ENCODE peak calls at places on chromosomes 6 and 20, in four cellular contexts. One of them, this sample, is unnamed.

GRCh38 chr6:4041480-4041879 is 37.5 kb downstream of the FAM217A start:
- DNase-seq in GM12878: no peak
- DNase-seq in K562: no peak
- DNase-seq in HepG2: no peak
- DNase-seq in this sample: no peak

GRCh38 chr6:32840604-32841246 is 2.2 kb upstream of the TAP2 start:
- DNase-seq in HepG2: no peak
- DNase-seq in GM12878: no peak
- DNase-seq in K562: no peak
- DNase-seq in this sample: no peak

GRCh38 chr6:101163611-101164010 is 229.9 kb upstream of the GRIK2 start:
- DNase-seq in K562: no peak
- DNase-seq in GM12878: no peak
- DNase-seq in HepG2: no peak
- DNase-seq in this sample: no peak

GRCh38 chr6:75208564-75209431 is 2.9 kb upstream of the COL12A1 start:
- DNase-seq in GM12878: peak
- DNase-seq in HepG2: peak
- DNase-seq in K562: peak
- DNase-seq in this sample: peak

GRCh38 chr6:102732908-102733307 is 1339.4 kb downstream of the GRIK2 start:
- DNase-seq in HepG2: no peak
- DNase-seq in GM12878: no peak
- DNase-seq in K562: no peak
- DNase-seq in this sample: no peak

GRCh38 chr6:41697902-41698349 is 37.5 kb downstream of the TFEB start:
- DNase-seq in K562: no peak
- DNase-seq in HepG2: no peak
- DNase-seq in GM12878: no peak
- DNase-seq in this sample: no peak

GRCh38 chr6:37285861-37286311 is 27.9 kb upstream of the TMEM217 start:
- DNase-seq in K562: no peak
- DNase-seq in GM12878: no peak
- DNase-seq in HepG2: no peak
- DNase-seq in this sample: no peak

GRCh38 chr20:4117341-4117740 is 102.0 kb upstream of the RNF24 start:
- DNase-seq in K562: no peak
- DNase-seq in HepG2: no peak
- DNase-seq in GM12878: no peak
- DNase-seq in this sample: no peak

GRCh38 chr6:70616728-70617260 is 50.1 kb downstream of the SDHAF4 start:
- DNase-seq in HepG2: peak
- DNase-seq in GM12878: no peak
- DNase-seq in K562: no peak
- DNase-seq in this sample: no peak

GRCh38 chr6:36376183-36376582 is 11.3 kb downstream of the ETV7 start:
- DNase-seq in GM12878: no peak
- DNase-seq in K562: no peak
- DNase-seq in HepG2: no peak
- DNase-seq in this sample: no peak

GRCh38 chr20:17615645-17616479 is 46.0 kb downstream of the DSTN start:
- DNase-seq in GM12878: no peak
- DNase-seq in HepG2: no peak
- DNase-seq in K562: no peak
- DNase-seq in this sample: no peak

GRCh38 chr20:7346562-7346961 is 579.1 kb downstream of the BMP2 start:
- DNase-seq in K562: no peak
- DNase-seq in HepG2: no peak
- DNase-seq in GM12878: no peak
- DNase-seq in this sample: no peak

GRCh38 chr20:32130965-32131364 is 21.5 kb downstream of the TM9SF4 start:
- DNase-seq in HepG2: no peak
- DNase-seq in K562: no peak
- DNase-seq in GM12878: no peak
- DNase-seq in this sample: no peak

GRCh38 chr6:161761966-161762365 is 488.1 kb upstream of the AGPAT4 start:
- DNase-seq in GM12878: no peak
- DNase-seq in K562: no peak
- DNase-seq in HepG2: no peak
- DNase-seq in this sample: no peak

GRCh38 chr6:108944707-108945685 is 96.8 kb downstream of the ARMC2 start:
- DNase-seq in GM12878: no peak
- DNase-seq in K562: no peak
- DNase-seq in HepG2: no peak
- DNase-seq in this sample: no peak

GRCh38 chr6:24991748-24992467 is 56.1 kb upstream of the RIPOR2 start:
- DNase-seq in GM12878: peak
- DNase-seq in K562: peak
- DNase-seq in HepG2: peak
- DNase-seq in this sample: peak

GRCh38 chr6:26489926-26490575 is 10.1 kb upstream of the BTN1A1 start:
- DNase-seq in K562: no peak
- DNase-seq in HepG2: no peak
- DNase-seq in GM12878: no peak
- DNase-seq in this sample: no peak

GRCh38 chr6:158991017-158991723 is 8.8 kb downstream of the RSPH3 start:
- DNase-seq in K562: no peak
- DNase-seq in GM12878: no peak
- DNase-seq in HepG2: no peak
- DNase-seq in this sample: peak

GRCh38 chr6:27601668-27602254 is 128.9 kb upstream of the ZNF184 start:
- DNase-seq in K562: peak
- DNase-seq in GM12878: no peak
- DNase-seq in HepG2: no peak
- DNase-seq in this sample: peak

GRCh38 chr6:150740453-150740852 is 125.0 kb upstream of the MTHFD1L start:
- DNase-seq in K562: no peak
- DNase-seq in GM12878: no peak
- DNase-seq in HepG2: no peak
- DNase-seq in this sample: no peak

GRCh38 chr6:140590641-140591040 is 1216.2 kb upstream of the CITED2 start:
- DNase-seq in HepG2: no peak
- DNase-seq in K562: no peak
- DNase-seq in GM12878: no peak
- DNase-seq in this sample: no peak

GRCh38 chr20:46399401-46399800 is 7.0 kb downstream of the ELMO2 start:
- DNase-seq in K562: no peak
- DNase-seq in GM12878: no peak
- DNase-seq in HepG2: no peak
- DNase-seq in this sample: no peak

GRCh38 chr6:136526196-136526930 is 23.9 kb downstream of the MAP7 start:
- DNase-seq in GM12878: no peak
- DNase-seq in HepG2: peak
- DNase-seq in K562: no peak
- DNase-seq in this sample: peak

GRCh38 chr6:97427648-97428047 is 144.6 kb upstream of the MMS22L start:
- DNase-seq in GM12878: no peak
- DNase-seq in HepG2: no peak
- DNase-seq in K562: no peak
- DNase-seq in this sample: no peak

GRCh38 chr6:168413018-168413720 is 27.8 kb upstream of the SMOC2 start:
- DNase-seq in K562: peak
- DNase-seq in GM12878: no peak
- DNase-seq in HepG2: no peak
- DNase-seq in this sample: no peak

GRCh38 chr20:47188540-47188939 is 168.0 kb downstream of the ZMYND8 start:
- DNase-seq in GM12878: no peak
- DNase-seq in HepG2: no peak
- DNase-seq in K562: no peak
- DNase-seq in this sample: no peak

GRCh38 chr6:89430563-89430962 is 2.4 kb upstream of the ANKRD6 start:
- DNase-seq in K562: no peak
- DNase-seq in HepG2: no peak
- DNase-seq in GM12878: no peak
- DNase-seq in this sample: no peak

GRCh38 chr6:160454303-160454702 is 106.1 kb downstream of the SLC22A3 start:
- DNase-seq in HepG2: peak
- DNase-seq in GM12878: no peak
- DNase-seq in K562: no peak
- DNase-seq in this sample: no peak

GRCh38 chr20:24936526-24937407 is 12.3 kb upstream of the CST7 start:
- DNase-seq in K562: no peak
- DNase-seq in HepG2: no peak
- DNase-seq in GM12878: no peak
- DNase-seq in this sample: no peak

GRCh38 chr6:155628315-155628714 is 172.7 kb upstream of the NOX3 start:
- DNase-seq in GM12878: peak
- DNase-seq in K562: no peak
- DNase-seq in HepG2: no peak
- DNase-seq in this sample: no peak

GRCh38 chr20:41738584-41739193 is 120.5 kb upstream of the CHD6 start:
- DNase-seq in K562: peak
- DNase-seq in HepG2: peak
- DNase-seq in GM12878: no peak
- DNase-seq in this sample: peak
- TF ChIP-seq CBFB in K562: no peak
- TF ChIP-seq CBFB in HepG2: no peak
- TF ChIP-seq CBFB in GM12878: no peak
- TF ChIP-seq CBFB in this sample: no peak

GRCh38 chr6:82145926-82146452 is 101.6 kb downstream of the IBTK start:
- DNase-seq in GM12878: no peak
- DNase-seq in K562: no peak
- DNase-seq in HepG2: no peak
- DNase-seq in this sample: no peak

GRCh38 chr6:82143041-82143481 is 104.5 kb downstream of the IBTK start:
- DNase-seq in GM12878: no peak
- DNase-seq in HepG2: no peak
- DNase-seq in K562: no peak
- DNase-seq in this sample: no peak

GRCh38 chr6:82144852-82145332 is 102.7 kb downstream of the IBTK start:
- DNase-seq in GM12878: no peak
- DNase-seq in HepG2: peak
- DNase-seq in K562: no peak
- DNase-seq in this sample: no peak

GRCh38 chr6:82142524-82142923 is 105.0 kb downstream of the IBTK start:
- DNase-seq in K562: no peak
- DNase-seq in HepG2: no peak
- DNase-seq in GM12878: no peak
- DNase-seq in this sample: no peak

GRCh38 chr6:82144007-82144851 is 103.3 kb downstream of the IBTK start:
- DNase-seq in GM12878: peak
- DNase-seq in HepG2: peak
- DNase-seq in K562: no peak
- DNase-seq in this sample: no peak
- TF ChIP-seq CBFB in GM12878: no peak
- TF ChIP-seq CBFB in HepG2: no peak
- TF ChIP-seq CBFB in K562: no peak
- TF ChIP-seq CBFB in this sample: no peak

GRCh38 chr6:83464741-83465140 is 33.9 kb upstream of the ME1 start:
- DNase-seq in K562: no peak
- DNase-seq in GM12878: no peak
- DNase-seq in HepG2: peak
- DNase-seq in this sample: no peak

GRCh38 chr6:83462524-83462923 is 31.7 kb upstream of the ME1 start:
- DNase-seq in K562: no peak
- DNase-seq in HepG2: peak
- DNase-seq in GM12878: no peak
- DNase-seq in this sample: no peak

GRCh38 chr6:83461438-83461837 is 30.6 kb upstream of the ME1 start:
- DNase-seq in GM12878: no peak
- DNase-seq in K562: no peak
- DNase-seq in HepG2: peak
- DNase-seq in this sample: no peak

GRCh38 chr6:83466328-83466727 is 35.5 kb upstream of the ME1 start:
- DNase-seq in GM12878: no peak
- DNase-seq in HepG2: no peak
- DNase-seq in K562: no peak
- DNase-seq in this sample: no peak

DNA sequence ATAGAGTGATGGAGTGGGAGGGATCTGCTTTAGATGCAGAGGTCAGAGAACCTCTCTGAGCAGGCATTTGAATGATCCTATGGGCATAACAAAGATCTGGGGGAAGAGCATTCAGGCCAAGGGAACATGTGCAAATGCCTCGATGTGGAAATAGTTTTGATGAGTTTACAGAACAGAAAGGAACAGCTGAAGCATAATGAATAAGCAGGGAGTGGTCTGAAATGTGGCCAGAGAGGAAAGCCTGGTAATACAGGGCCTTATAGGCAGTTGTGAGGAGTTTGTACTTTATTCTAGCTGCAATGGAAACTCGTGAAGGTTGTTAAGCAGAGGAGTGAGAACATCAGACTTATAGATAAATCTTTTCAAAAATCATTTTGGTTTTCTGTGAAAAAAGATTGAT is 33.0 kb upstream of the ME1 start:
- DNase-seq in GM12878: no peak
- DNase-seq in K562: no peak
- DNase-seq in HepG2: no peak
- DNase-seq in this sample: no peak
- TF ChIP-seq CBFB in GM12878: no peak
- TF ChIP-seq CBFB in K562: no peak
- TF ChIP-seq CBFB in HepG2: no peak
- TF ChIP-seq CBFB in this sample: no peak

GRCh38 chr20:49119972-49120371 is 68.2 kb downstream of the STAU1 start:
- DNase-seq in K562: no peak
- DNase-seq in GM12878: no peak
- DNase-seq in HepG2: no peak
- DNase-seq in this sample: no peak
- TF ChIP-seq CBFB in K562: no peak
- TF ChIP-seq CBFB in GM12878: no peak
- TF ChIP-seq CBFB in HepG2: no peak
- TF ChIP-seq CBFB in this sample: no peak

DNA sequence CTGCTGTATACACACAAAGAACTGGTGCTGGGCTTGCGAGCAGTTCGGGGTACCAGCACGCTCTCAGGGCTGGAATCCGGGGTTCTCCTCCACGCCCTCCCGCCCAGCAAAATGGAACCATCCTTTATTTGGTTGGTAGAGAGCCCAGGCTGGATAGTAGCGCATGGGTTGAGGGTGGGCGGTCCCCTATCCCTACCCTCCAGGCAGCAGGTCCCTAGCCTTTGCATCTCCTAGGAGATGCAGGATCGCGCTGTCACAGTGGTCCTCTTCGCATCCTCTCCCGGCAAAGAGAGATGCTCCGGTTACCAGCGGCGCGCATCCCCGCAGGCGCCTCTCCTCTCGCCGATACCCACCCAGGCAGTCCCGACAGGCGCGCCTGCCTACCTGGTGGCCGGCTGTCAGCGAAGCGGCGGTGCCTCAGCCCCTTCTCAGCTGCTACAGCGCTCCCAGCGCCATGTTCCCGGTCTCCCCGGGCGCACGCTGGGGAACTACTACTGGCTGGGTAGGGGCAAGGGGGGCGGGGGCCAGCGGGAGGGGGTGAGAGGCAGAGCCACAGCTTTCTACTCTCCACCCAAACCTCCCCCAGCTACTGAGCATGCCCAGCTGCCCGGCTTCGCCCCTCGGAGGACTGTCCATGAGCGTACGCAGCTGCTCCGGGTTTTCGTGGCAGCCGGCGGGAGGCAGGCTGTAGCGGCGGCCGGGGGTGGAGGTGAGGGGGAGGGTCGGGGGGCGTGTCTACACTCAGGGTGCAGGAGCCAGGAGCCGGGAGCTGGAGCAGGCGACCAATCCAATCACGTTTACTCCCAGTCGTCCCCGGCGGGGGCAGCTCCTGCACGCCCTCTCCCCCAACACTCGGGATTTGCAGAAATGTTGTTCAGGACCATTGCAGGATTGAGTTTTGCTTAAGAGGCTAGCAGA is at the start of gene PAK5:
- DNase-seq in HepG2: peak
- DNase-seq in GM12878: no peak
- DNase-seq in K562: no peak
- DNase-seq in this sample: peak
- TF ChIP-seq CBFB in HepG2: no peak
- TF ChIP-seq CBFB in GM12878: no peak
- TF ChIP-seq CBFB in K562: no peak
- TF ChIP-seq CBFB in this sample: no peak